ENCODE peak calls at places on chromosomes 6 and 20, in nine cellular contexts. J, O, E, T, I, G, L, R and V are unnamed samples.

GRCh38 chr6:158649289-158650143 is at the start of gene SYTL3:
- DNase-seq in J (peak; percentile 14), O (peak; percentile 85), E (peak; percentile 92), T (no peak), I (peak; percentile 69), G (peak; percentile 75), L (no peak), R (peak; percentile 75), V (no peak)

GRCh38 chr6:162726997-162727346 is 594 bp downstream of the PRKN start:
- DNase-seq in J (no peak), O (no peak), E (no peak), T (no peak), I (no peak), G (no peak), L (no peak), R (no peak), V (no peak)

GRCh38 chr6:692356-692851 is 535 bp downstream of the EXOC2 start:
- DNase-seq in J (no peak), O (peak; percentile 67), E (peak; percentile 88), T (no peak), I (peak; percentile 82), G (peak; percentile 71), L (peak; percentile 31), R (peak; percentile 30), V (no peak)

GRCh38 chr6:143232849-143233248 is 172.2 kb downstream of the AIG1 start:
- DNase-seq in J (no peak), O (no peak), E (no peak), T (no peak), I (peak; percentile 75), G (no peak), L (peak; percentile 17), R (peak; percentile 31), V (no peak)

GRCh38 chr20:46312075-46312944 is 4.0 kb upstream of the CDH22 start:
- DNase-seq in J (no peak), O (no peak), E (no peak), T (no peak), I (no peak), G (no peak), L (no peak), R (no peak), V (no peak)

GRCh38 chr6:13462380-13463326 is 24.7 kb downstream of the GFOD1 start:
- DNase-seq in J (no peak), O (no peak), E (no peak), T (no peak), I (peak; percentile 59), G (no peak), L (no peak), R (no peak), V (no peak)

GRCh38 chr6:150967910-150968309 is 102.4 kb downstream of the MTHFD1L start:
- DNase-seq in J (no peak), O (no peak), E (no peak), T (no peak), I (no peak), G (no peak), L (no peak), R (no peak), V (no peak)

GRCh38 chr6:168864541-168865495 is 388.8 kb downstream of the THBS2 start:
- DNase-seq in J (no peak), O (no peak), E (no peak), T (no peak), I (no peak), G (no peak), L (no peak), R (no peak), V (no peak)

GRCh38 chr6:37495199-37495913 is 4.3 kb downstream of the CCDC167 start:
- DNase-seq in J (no peak), O (no peak), E (no peak), T (no peak), I (no peak), G (no peak), L (no peak), R (no peak), V (no peak)

GRCh38 chr6:107418118-107418517 is 41.2 kb downstream of the PDSS2 start:
- DNase-seq in J (no peak), O (no peak), E (no peak), T (peak; percentile 8), I (peak; percentile 75), G (no peak), L (no peak), R (no peak), V (no peak)

GRCh38 chr6:139240161-139241010 is 51.4 kb downstream of the TXLNB start:
- DNase-seq in J (no peak), O (no peak), E (no peak), T (no peak), I (no peak), G (no peak), L (no peak), R (peak; percentile 58), V (no peak)

GRCh38 chr6:1611322-1611571 is 1.5 kb downstream of the FOXC1 start:
- DNase-seq in J (no peak), O (peak; percentile 59), E (no peak), T (no peak), I (no peak), G (no peak), L (no peak), R (peak; percentile 39), V (no peak)

GRCh38 chr20:25486377-25486776 is 78.9 kb downstream of the GINS1 start:
- DNase-seq in J (no peak), O (no peak), E (no peak), T (no peak), I (no peak), G (no peak), L (no peak), R (no peak), V (no peak)

GRCh38 chr20:25483431-25484132 is 76.1 kb downstream of the GINS1 start:
- DNase-seq in J (no peak), O (no peak), E (no peak), T (no peak), I (no peak), G (no peak), L (no peak), R (no peak), V (no peak)

GRCh38 chr20:25485872-25486271 is 78.4 kb downstream of the GINS1 start:
- DNase-seq in J (no peak), O (no peak), E (no peak), T (no peak), I (no peak), G (no peak), L (no peak), R (no peak), V (no peak)

GRCh38 chr20:25484911-25485511 is 77.5 kb downstream of the GINS1 start:
- DNase-seq in J (no peak), O (no peak), E (no peak), T (no peak), I (no peak), G (no peak), L (no peak), R (no peak), V (no peak)

GRCh38 chr20:25484224-25484846 is 76.9 kb downstream of the GINS1 start:
- DNase-seq in J (no peak), O (no peak), E (no peak), T (no peak), I (no peak), G (no peak), L (no peak), R (no peak), V (no peak)
- H3K36me3 ChIP-seq in J (no peaks in the 10 kb centered on the region), O (peaks cover 57% of the 10 kb centered on the region), E (no peaks in the 10 kb centered on the region), T (no peaks in the 10 kb centered on the region), I (no peaks in the 10 kb centered on the region), G (no peaks in the 10 kb centered on the region), L (no peaks in the 10 kb centered on the region), R (no peaks in the 10 kb centered on the region), V (peaks cover 37% of the 10 kb centered on the region)

DNA sequence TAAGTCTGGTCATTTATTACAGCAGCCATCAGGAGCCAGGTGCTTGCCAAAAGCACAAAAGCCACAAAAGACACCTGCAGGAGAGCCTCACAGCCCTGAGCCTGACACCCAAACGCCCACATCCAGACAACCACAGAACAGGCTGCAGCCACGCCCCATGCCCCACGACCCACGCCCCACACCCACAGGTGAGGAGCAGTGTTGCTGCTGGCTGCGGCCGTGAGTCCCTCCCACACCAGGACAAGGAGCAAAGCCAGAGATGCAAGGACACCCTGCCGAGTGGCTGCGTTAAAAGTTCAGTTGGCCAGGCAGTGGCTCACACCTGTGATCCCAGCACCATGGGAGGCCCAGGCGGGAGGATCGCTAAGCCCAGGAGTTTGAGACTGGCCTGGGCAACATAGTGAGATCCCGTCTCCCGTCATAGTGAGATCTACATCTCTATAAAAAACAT is 43.0 kb downstream of the SLC2A4RG start:
- DNase-seq in J (no peak), O (no peak), E (no peak), T (no peak), I (no peak), G (no peak), L (no peak), R (no peak), V (no peak)
- H3K36me3 ChIP-seq in J (no peaks in the 10 kb centered on the region), O (no peaks in the 10 kb centered on the region), E (no peaks in the 10 kb centered on the region), T (no peaks in the 10 kb centered on the region), I (no peaks in the 10 kb centered on the region), G (no peaks in the 10 kb centered on the region), L (no peaks in the 10 kb centered on the region), R (no peaks in the 10 kb centered on the region), V (no peaks in the 10 kb centered on the region)

GRCh38 chr20:2114560-2114959 is 12.9 kb downstream of the STK35 start:
- DNase-seq in J (no peak), O (no peak), E (no peak), T (no peak), I (no peak), G (no peak), L (no peak), R (no peak), V (no peak)

GRCh38 chr20:2122921-2123320 is 21.3 kb downstream of the STK35 start:
- DNase-seq in J (no peak), O (no peak), E (no peak), T (no peak), I (no peak), G (no peak), L (no peak), R (peak; percentile 52), V (no peak)

GRCh38 chr20:2114990-2115681 is 13.5 kb downstream of the STK35 start:
- DNase-seq in J (no peak), O (peak; percentile 43), E (no peak), T (no peak), I (no peak), G (no peak), L (no peak), R (peak; percentile 34), V (no peak)

GRCh38 chr20:2116170-2116940 is 14.7 kb downstream of the STK35 start:
- DNase-seq in J (no peak), O (peak; percentile 54), E (no peak), T (no peak), I (no peak), G (no peak), L (no peak), R (no peak), V (no peak)

DNA sequence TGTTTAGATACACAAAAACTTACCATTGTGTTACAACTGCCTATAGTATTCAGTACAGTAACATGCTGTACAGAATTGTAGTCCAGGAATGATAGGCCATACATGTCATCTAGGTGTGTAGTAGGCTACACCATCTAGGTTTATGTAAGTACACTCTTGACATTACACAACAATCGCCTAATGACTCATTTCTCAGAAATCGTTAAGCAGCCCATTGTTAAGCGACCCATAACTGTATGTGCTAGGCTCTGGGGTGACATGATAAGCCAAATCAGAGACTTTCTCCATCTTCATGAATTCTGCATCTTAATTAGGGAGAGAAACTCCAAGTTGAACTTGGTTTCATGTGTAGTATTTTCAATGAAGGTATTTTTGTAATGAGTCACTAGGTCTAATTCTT is 17.2 kb downstream of the STK35 start:
- DNase-seq in J (no peak), O (no peak), E (no peak), T (no peak), I (no peak), G (no peak), L (no peak), R (no peak), V (no peak)
- H3K36me3 ChIP-seq in J (peaks cover 9% of the 10 kb centered on the region), O (peaks cover 22% of the 10 kb centered on the region), E (peaks cover 21% of the 10 kb centered on the region), T (peaks cover 2% of the 10 kb centered on the region), I (no peaks in the 10 kb centered on the region), G (peaks cover 16% of the 10 kb centered on the region), L (peaks cover 3% of the 10 kb centered on the region), R (peaks cover 4% of the 10 kb centered on the region), V (peaks cover 11% of the 10 kb centered on the region)

GRCh38 chr6:160010067-160010466 is 41.2 kb downstream of the IGF2R start:
- DNase-seq in J (no peak), O (no peak), E (no peak), T (no peak), I (no peak), G (no peak), L (peak; percentile 69), R (peak; percentile 57), V (no peak)
- H3K36me3 ChIP-seq in J (peaks cover 6% of the 10 kb centered on the region), O (peaks cover 13% of the 10 kb centered on the region), E (peaks cover 11% of the 10 kb centered on the region), T (peaks cover 12% of the 10 kb centered on the region), I (no peaks in the 10 kb centered on the region), G (peaks cover 17% of the 10 kb centered on the region), L (no peaks in the 10 kb centered on the region), R (peaks cover 7% of the 10 kb centered on the region), V (no peaks in the 10 kb centered on the region)